ENCODE peak calls at places on chromosomes 16 and 17, in eight cellular contexts. L, M, T, J, Q, W, B and R are unnamed samples.

GRCh38 chr17:310111-311010 is 42.2 kb downstream of the RPH3AL start:
- DNase-seq in W (no peak), J (no peak), B (no peak), L (peak; percentile 59), Q (no peak), T (no peak), M (no peak), R (peak; percentile 89)

GRCh38 chr17:73907601-73907910 is 263.3 kb upstream of the SDK2 start:
- DNase-seq in J (no peak), W (no peak), T (no peak), M (no peak), L (no peak), Q (no peak), B (no peak), R (no peak)

GRCh38 chr16:51816929-51817328 is 665.9 kb upstream of the SALL1 start:
- DNase-seq in M (no peak), L (no peak), B (no peak), T (no peak), Q (peak; percentile 3), J (no peak), W (peak; percentile 41), R (no peak)

GRCh38 chr17:75317671-75318070 is 28.4 kb upstream of the SLC25A19 start:
- DNase-seq in J (no peak), T (no peak), M (no peak), W (no peak), L (no peak), B (no peak), Q (no peak), R (no peak)

GRCh38 chr16:81901483-81901882 is 109.8 kb downstream of the SDR42E1 start:
- DNase-seq in Q (no peak), W (no peak), B (no peak), T (peak; percentile 38), J (no peak), L (no peak), M (no peak), R (no peak)

GRCh38 chr17:44110823-44111633 is 12.4 kb downstream of the HDAC5 start:
- DNase-seq in W (peak; percentile 89), B (peak; percentile 97), Q (peak; percentile 95), M (peak; percentile 77), T (peak; percentile 88), L (peak; percentile 98), J (peak; percentile 93), R (peak; percentile 99)

GRCh38 chr16:46686815-46687473 is 2.0 kb downstream of the VPS35 start:
- DNase-seq in L (no peak), M (no peak), J (no peak), B (no peak), Q (no peak), T (no peak), W (no peak), R (no peak)

GRCh38 chr17:75625813-75626486 is 7.3 kb upstream of the SMIM5 start:
- DNase-seq in W (peak; percentile 72), J (no peak), L (no peak), B (no peak), Q (peak; percentile 17), T (peak; percentile 52), M (peak; percentile 80), R (no peak)

GRCh38 chr17:26792486-26792885 is 501.4 kb upstream of the WSB1 start:
- DNase-seq in T (no peak), Q (peak; percentile 9), W (no peak), J (no peak), L (no peak), B (no peak), M (no peak), R (no peak)

GRCh38 chr16:24681793-24682192 is 47.7 kb upstream of the TNRC6A start:
- DNase-seq in W (no peak), T (no peak), L (no peak), M (no peak), Q (peak; percentile 75), J (no peak), B (no peak), R (no peak)

GRCh38 chr16:72990571-72990970 is 57.4 kb downstream of the ZFHX3 start:
- DNase-seq in W (no peak), Q (no peak), L (no peak), B (no peak), M (no peak), T (no peak), J (no peak), R (no peak)

GRCh38 chr16:2856061-2856670 is 1.8 kb downstream of the PRSS22 start:
- DNase-seq in W (peak; percentile 49), M (peak; percentile 68), Q (no peak), L (no peak), T (no peak), B (no peak), J (no peak), R (no peak)

GRCh38 chr17:73803867-73804539 is 159.8 kb upstream of the SDK2 start:
- DNase-seq in M (no peak), T (no peak), J (no peak), W (no peak), B (no peak), Q (no peak), L (no peak), R (no peak)

GRCh38 chr16:22728167-22728836 is 85.7 kb upstream of the HS3ST2 start:
- DNase-seq in L (no peak), Q (no peak), B (no peak), W (no peak), T (no peak), M (no peak), J (no peak), R (no peak)

GRCh38 chr16:23863511-23864422 is 28.0 kb downstream of the PRKCB start:
- DNase-seq in W (no peak), T (no peak), B (no peak), J (no peak), Q (no peak), M (no peak), L (no peak), R (no peak)